ENCODE peak calls at places on chromosomes 4 and X, in eight cellular contexts. One of them, this sample, is unnamed.

GRCh38 chrX:20237864-20238263 is 28.8 kb downstream of the RPS6KA3 start:
- DNase-seq in HFF-Myc: no peak
- DNase-seq in activated CD8-positive, alpha-beta T cell treated with anti-CD3 and anti-CD28 coated beads for 36 hours: no peak
- DNase-seq in tibial artery: no peak
- DNase-seq in OCI-LY7: no peak
- DNase-seq in IMR-90: peak; percentile 41
- DNase-seq in HCT116: no peak
- DNase-seq in CD4-positive, alpha-beta T cell: no peak
- DNase-seq in this sample: no peak

GRCh38 chr4:75255261-75255660 is 258.9 kb downstream of the RCHY1 start:
- DNase-seq in HFF-Myc: no peak
- DNase-seq in activated CD8-positive, alpha-beta T cell treated with anti-CD3 and anti-CD28 coated beads for 36 hours: no peak
- DNase-seq in tibial artery: no peak
- DNase-seq in OCI-LY7: no peak
- DNase-seq in IMR-90: no peak
- DNase-seq in HCT116: no peak
- DNase-seq in CD4-positive, alpha-beta T cell: no peak
- DNase-seq in this sample: no peak

GRCh38 chrX:48957477-48957826 is at the start of gene OTUD5:
- DNase-seq in HFF-Myc: no peak
- DNase-seq in activated CD8-positive, alpha-beta T cell treated with anti-CD3 and anti-CD28 coated beads for 36 hours: peak; percentile 83
- DNase-seq in tibial artery: peak; percentile 47
- DNase-seq in OCI-LY7: peak; percentile 79
- DNase-seq in IMR-90: no peak
- DNase-seq in HCT116: no peak
- DNase-seq in CD4-positive, alpha-beta T cell: peak; percentile 72
- DNase-seq in this sample: peak; percentile 87

GRCh38 chr4:31045724-31046318 is 325.7 kb downstream of the PCDH7 start:
- DNase-seq in HFF-Myc: no peak
- DNase-seq in activated CD8-positive, alpha-beta T cell treated with anti-CD3 and anti-CD28 coated beads for 36 hours: no peak
- DNase-seq in tibial artery: no peak
- DNase-seq in OCI-LY7: peak; percentile 31
- DNase-seq in IMR-90: peak; percentile 24
- DNase-seq in HCT116: no peak
- DNase-seq in CD4-positive, alpha-beta T cell: no peak
- DNase-seq in this sample: no peak

GRCh38 chr4:60042231-60042652 is 1157.9 kb upstream of the ADGRL3 start:
- DNase-seq in HFF-Myc: no peak
- DNase-seq in activated CD8-positive, alpha-beta T cell treated with anti-CD3 and anti-CD28 coated beads for 36 hours: no peak
- DNase-seq in tibial artery: no peak
- DNase-seq in OCI-LY7: no peak
- DNase-seq in IMR-90: no peak
- DNase-seq in HCT116: no peak
- DNase-seq in CD4-positive, alpha-beta T cell: no peak
- DNase-seq in this sample: no peak

GRCh38 chrX:413322-414201 is 26.9 kb upstream of the PPP2R3B start:
- DNase-seq in HFF-Myc: no peak
- DNase-seq in activated CD8-positive, alpha-beta T cell treated with anti-CD3 and anti-CD28 coated beads for 36 hours: no peak
- DNase-seq in tibial artery: peak; percentile 25
- DNase-seq in OCI-LY7: no peak
- DNase-seq in IMR-90: peak; percentile 9
- DNase-seq in HCT116: no peak
- DNase-seq in CD4-positive, alpha-beta T cell: no peak
- DNase-seq in this sample: no peak

GRCh38 chr4:185566425-185566824 is 31.1 kb upstream of the PDLIM3 start:
- DNase-seq in HFF-Myc: no peak
- DNase-seq in activated CD8-positive, alpha-beta T cell treated with anti-CD3 and anti-CD28 coated beads for 36 hours: peak; percentile 7
- DNase-seq in tibial artery: no peak
- DNase-seq in OCI-LY7: no peak
- DNase-seq in IMR-90: no peak
- DNase-seq in HCT116: no peak
- DNase-seq in CD4-positive, alpha-beta T cell: no peak
- DNase-seq in this sample: peak; percentile 17

GRCh38 chrX:39953027-39953426 is 144.7 kb downstream of the BCOR start:
- DNase-seq in HFF-Myc: no peak
- DNase-seq in activated CD8-positive, alpha-beta T cell treated with anti-CD3 and anti-CD28 coated beads for 36 hours: no peak
- DNase-seq in tibial artery: no peak
- DNase-seq in OCI-LY7: peak; percentile 86
- DNase-seq in IMR-90: no peak
- DNase-seq in HCT116: no peak
- DNase-seq in CD4-positive, alpha-beta T cell: no peak
- DNase-seq in this sample: no peak

GRCh38 chr4:158817562-158818370 is 48.9 kb downstream of the FNIP2 start:
- DNase-seq in HFF-Myc: no peak
- DNase-seq in activated CD8-positive, alpha-beta T cell treated with anti-CD3 and anti-CD28 coated beads for 36 hours: no peak
- DNase-seq in tibial artery: no peak
- DNase-seq in OCI-LY7: no peak
- DNase-seq in IMR-90: no peak
- DNase-seq in HCT116: no peak
- DNase-seq in CD4-positive, alpha-beta T cell: no peak
- DNase-seq in this sample: no peak

GRCh38 chr4:82429728-82430192 is 502 bp downstream of the HNRNPDL start:
- DNase-seq in HFF-Myc: no peak
- DNase-seq in activated CD8-positive, alpha-beta T cell treated with anti-CD3 and anti-CD28 coated beads for 36 hours: no peak
- DNase-seq in tibial artery: peak; percentile 32
- DNase-seq in OCI-LY7: no peak
- DNase-seq in IMR-90: no peak
- DNase-seq in HCT116: no peak
- DNase-seq in CD4-positive, alpha-beta T cell: peak; percentile 80
- DNase-seq in this sample: no peak

GRCh38 chrX:109187473-109188168 is 294.3 kb downstream of the GUCY2F start:
- DNase-seq in HFF-Myc: no peak
- DNase-seq in activated CD8-positive, alpha-beta T cell treated with anti-CD3 and anti-CD28 coated beads for 36 hours: no peak
- DNase-seq in tibial artery: no peak
- DNase-seq in OCI-LY7: no peak
- DNase-seq in IMR-90: no peak
- DNase-seq in HCT116: no peak
- DNase-seq in CD4-positive, alpha-beta T cell: no peak
- DNase-seq in this sample: peak; percentile 3

GRCh38 chr4:15234585-15235126 is 193.2 kb upstream of the C1QTNF7 start:
- DNase-seq in HFF-Myc: peak; percentile 96
- DNase-seq in activated CD8-positive, alpha-beta T cell treated with anti-CD3 and anti-CD28 coated beads for 36 hours: no peak
- DNase-seq in tibial artery: no peak
- DNase-seq in OCI-LY7: no peak
- DNase-seq in IMR-90: peak; percentile 98
- DNase-seq in HCT116: no peak
- DNase-seq in CD4-positive, alpha-beta T cell: no peak
- DNase-seq in this sample: no peak

GRCh38 chrX:10414872-10415703 is 205.3 kb downstream of the MID1 start:
- DNase-seq in HFF-Myc: no peak
- DNase-seq in activated CD8-positive, alpha-beta T cell treated with anti-CD3 and anti-CD28 coated beads for 36 hours: no peak
- DNase-seq in tibial artery: no peak
- DNase-seq in OCI-LY7: no peak
- DNase-seq in IMR-90: peak; percentile 43
- DNase-seq in HCT116: no peak
- DNase-seq in CD4-positive, alpha-beta T cell: no peak
- DNase-seq in this sample: no peak

GRCh38 chr4:145565328-145565727 is 53.9 kb upstream of the MMAA start:
- DNase-seq in HFF-Myc: no peak
- DNase-seq in activated CD8-positive, alpha-beta T cell treated with anti-CD3 and anti-CD28 coated beads for 36 hours: no peak
- DNase-seq in tibial artery: no peak
- DNase-seq in OCI-LY7: no peak
- DNase-seq in IMR-90: no peak
- DNase-seq in HCT116: no peak
- DNase-seq in CD4-positive, alpha-beta T cell: no peak
- DNase-seq in this sample: no peak

GRCh38 chr4:186606593-186606992 is 51.2 kb upstream of the MTNR1A start:
- DNase-seq in HFF-Myc: no peak
- DNase-seq in activated CD8-positive, alpha-beta T cell treated with anti-CD3 and anti-CD28 coated beads for 36 hours: no peak
- DNase-seq in tibial artery: no peak
- DNase-seq in OCI-LY7: no peak
- DNase-seq in IMR-90: peak; percentile 40
- DNase-seq in HCT116: no peak
- DNase-seq in CD4-positive, alpha-beta T cell: no peak
- DNase-seq in this sample: no peak

GRCh38 chrX:826026-826425 is 195.4 kb downstream of the SHOX start:
- DNase-seq in HFF-Myc: peak; percentile 32
- DNase-seq in activated CD8-positive, alpha-beta T cell treated with anti-CD3 and anti-CD28 coated beads for 36 hours: no peak
- DNase-seq in tibial artery: no peak
- DNase-seq in OCI-LY7: no peak
- DNase-seq in IMR-90: no peak
- DNase-seq in HCT116: no peak
- DNase-seq in CD4-positive, alpha-beta T cell: no peak
- DNase-seq in this sample: no peak

GRCh38 chr4:7727727-7728126 is 211.9 kb downstream of the AFAP1 start:
- DNase-seq in HFF-Myc: no peak
- DNase-seq in activated CD8-positive, alpha-beta T cell treated with anti-CD3 and anti-CD28 coated beads for 36 hours: no peak
- DNase-seq in tibial artery: no peak
- DNase-seq in OCI-LY7: no peak
- DNase-seq in IMR-90: no peak
- DNase-seq in HCT116: no peak
- DNase-seq in CD4-positive, alpha-beta T cell: no peak
- DNase-seq in this sample: no peak

GRCh38 chr4:73257242-73257994 is 1.2 kb downstream of the ANKRD17 start:
- DNase-seq in HFF-Myc: peak; percentile 75
- DNase-seq in activated CD8-positive, alpha-beta T cell treated with anti-CD3 and anti-CD28 coated beads for 36 hours: peak; percentile 82
- DNase-seq in tibial artery: peak; percentile 88
- DNase-seq in OCI-LY7: peak; percentile 77
- DNase-seq in IMR-90: peak; percentile 85
- DNase-seq in HCT116: peak; percentile 70
- DNase-seq in CD4-positive, alpha-beta T cell: peak; percentile 60
- DNase-seq in this sample: peak; percentile 59

GRCh38 chr4:103098331-103098730 is 1.3 kb downstream of the BDH2 start:
- DNase-seq in HFF-Myc: no peak
- DNase-seq in activated CD8-positive, alpha-beta T cell treated with anti-CD3 and anti-CD28 coated beads for 36 hours: no peak
- DNase-seq in tibial artery: no peak
- DNase-seq in OCI-LY7: no peak
- DNase-seq in IMR-90: peak; percentile 4
- DNase-seq in HCT116: no peak
- DNase-seq in CD4-positive, alpha-beta T cell: no peak
- DNase-seq in this sample: no peak

GRCh38 chr4:164023214-164023613 is 528.7 kb downstream of the TMA16 start:
- DNase-seq in HFF-Myc: no peak
- DNase-seq in activated CD8-positive, alpha-beta T cell treated with anti-CD3 and anti-CD28 coated beads for 36 hours: no peak
- DNase-seq in tibial artery: no peak
- DNase-seq in OCI-LY7: peak; percentile 19
- DNase-seq in IMR-90: no peak
- DNase-seq in HCT116: peak; percentile 12
- DNase-seq in CD4-positive, alpha-beta T cell: no peak
- DNase-seq in this sample: no peak

GRCh38 chr4:13548059-13548983 is 4.0 kb upstream of the NKX3-2 start:
- DNase-seq in HFF-Myc: no peak
- DNase-seq in activated CD8-positive, alpha-beta T cell treated with anti-CD3 and anti-CD28 coated beads for 36 hours: no peak
- DNase-seq in tibial artery: no peak
- DNase-seq in OCI-LY7: no peak
- DNase-seq in IMR-90: no peak
- DNase-seq in HCT116: no peak
- DNase-seq in CD4-positive, alpha-beta T cell: no peak
- DNase-seq in this sample: peak; percentile 31

GRCh38 chrX:140141444-140142029 is 176.2 kb upstream of the CXorf66 start:
- DNase-seq in HFF-Myc: no peak
- DNase-seq in activated CD8-positive, alpha-beta T cell treated with anti-CD3 and anti-CD28 coated beads for 36 hours: peak; percentile 34
- DNase-seq in tibial artery: no peak
- DNase-seq in OCI-LY7: peak; percentile 18
- DNase-seq in IMR-90: peak; percentile 31
- DNase-seq in HCT116: peak; percentile 2
- DNase-seq in CD4-positive, alpha-beta T cell: no peak
- DNase-seq in this sample: peak; percentile 20

GRCh38 chr4:16887887-16888286 is 10.6 kb downstream of the LDB2 start:
- DNase-seq in HFF-Myc: no peak
- DNase-seq in activated CD8-positive, alpha-beta T cell treated with anti-CD3 and anti-CD28 coated beads for 36 hours: no peak
- DNase-seq in tibial artery: no peak
- DNase-seq in OCI-LY7: no peak
- DNase-seq in IMR-90: no peak
- DNase-seq in HCT116: no peak
- DNase-seq in CD4-positive, alpha-beta T cell: no peak
- DNase-seq in this sample: no peak

GRCh38 chr4:148215202-148215601 is 227.0 kb downstream of the NR3C2 start:
- DNase-seq in HFF-Myc: no peak
- DNase-seq in activated CD8-positive, alpha-beta T cell treated with anti-CD3 and anti-CD28 coated beads for 36 hours: no peak
- DNase-seq in tibial artery: no peak
- DNase-seq in OCI-LY7: no peak
- DNase-seq in IMR-90: no peak
- DNase-seq in HCT116: no peak
- DNase-seq in CD4-positive, alpha-beta T cell: no peak
- DNase-seq in this sample: no peak

GRCh38 chr4:73731968-73732610 is 8.3 kb upstream of the CXCL8 start:
- DNase-seq in HFF-Myc: no peak
- DNase-seq in activated CD8-positive, alpha-beta T cell treated with anti-CD3 and anti-CD28 coated beads for 36 hours: no peak
- DNase-seq in tibial artery: no peak
- DNase-seq in OCI-LY7: no peak
- DNase-seq in IMR-90: no peak
- DNase-seq in HCT116: no peak
- DNase-seq in CD4-positive, alpha-beta T cell: no peak
- DNase-seq in this sample: no peak

DNA sequence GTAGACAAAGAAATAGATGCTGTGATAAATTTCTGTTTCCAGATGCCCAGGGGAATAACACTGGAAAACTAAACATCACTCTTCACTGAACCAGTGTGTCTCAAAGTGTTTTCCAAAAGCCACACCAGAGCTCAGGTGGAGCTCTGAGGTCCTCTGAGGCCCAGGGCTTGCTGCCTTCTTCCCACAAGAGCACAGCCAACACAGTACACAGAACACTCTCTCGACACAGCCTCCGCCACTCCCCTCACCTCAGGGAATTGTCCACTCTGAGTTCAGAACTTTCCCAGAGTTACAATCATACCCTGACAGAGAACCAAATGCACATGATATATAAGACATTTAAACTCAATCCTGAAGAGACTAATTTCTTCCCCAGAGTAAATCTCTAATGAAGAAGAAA is 3.1 kb downstream of the SETD7 start:
- DNase-seq in HFF-Myc: no peak
- DNase-seq in activated CD8-positive, alpha-beta T cell treated with anti-CD3 and anti-CD28 coated beads for 36 hours: no peak
- DNase-seq in tibial artery: peak; percentile 43
- DNase-seq in OCI-LY7: no peak
- DNase-seq in IMR-90: no peak
- DNase-seq in HCT116: no peak
- DNase-seq in CD4-positive, alpha-beta T cell: no peak
- DNase-seq in this sample: no peak
- TF ChIP-seq CTCF in HFF-Myc: no peak
- TF ChIP-seq CTCF in activated CD8-positive, alpha-beta T cell treated with anti-CD3 and anti-CD28 coated beads for 36 hours: no peak
- TF ChIP-seq CTCF in tibial artery: no peak
- TF ChIP-seq CTCF in OCI-LY7: no peak
- TF ChIP-seq CTCF in IMR-90: no peak
- TF ChIP-seq CTCF in HCT116: no peak
- TF ChIP-seq CTCF in CD4-positive, alpha-beta T cell: no peak
- TF ChIP-seq CTCF in this sample: no peak

GRCh38 chr4:115945026-115945425 is 831.6 kb upstream of the NDST4 start:
- DNase-seq in HFF-Myc: no peak
- DNase-seq in activated CD8-positive, alpha-beta T cell treated with anti-CD3 and anti-CD28 coated beads for 36 hours: no peak
- DNase-seq in tibial artery: no peak
- DNase-seq in OCI-LY7: no peak
- DNase-seq in IMR-90: no peak
- DNase-seq in HCT116: no peak
- DNase-seq in CD4-positive, alpha-beta T cell: no peak
- DNase-seq in this sample: no peak
- TF ChIP-seq CTCF in HFF-Myc: no peak
- TF ChIP-seq CTCF in activated CD8-positive, alpha-beta T cell treated with anti-CD3 and anti-CD28 coated beads for 36 hours: no peak
- TF ChIP-seq CTCF in tibial artery: no peak
- TF ChIP-seq CTCF in OCI-LY7: no peak
- TF ChIP-seq CTCF in IMR-90: no peak
- TF ChIP-seq CTCF in HCT116: no peak
- TF ChIP-seq CTCF in CD4-positive, alpha-beta T cell: no peak
- TF ChIP-seq CTCF in this sample: no peak

GRCh38 chr4:181855307-181855706 is 387.9 kb upstream of the TENM3 start:
- DNase-seq in HFF-Myc: no peak
- DNase-seq in activated CD8-positive, alpha-beta T cell treated with anti-CD3 and anti-CD28 coated beads for 36 hours: no peak
- DNase-seq in tibial artery: no peak
- DNase-seq in OCI-LY7: no peak
- DNase-seq in IMR-90: no peak
- DNase-seq in HCT116: no peak
- DNase-seq in CD4-positive, alpha-beta T cell: no peak
- DNase-seq in this sample: no peak
- TF ChIP-seq CTCF in HFF-Myc: no peak
- TF ChIP-seq CTCF in activated CD8-positive, alpha-beta T cell treated with anti-CD3 and anti-CD28 coated beads for 36 hours: no peak
- TF ChIP-seq CTCF in tibial artery: no peak
- TF ChIP-seq CTCF in OCI-LY7: no peak
- TF ChIP-seq CTCF in IMR-90: no peak
- TF ChIP-seq CTCF in HCT116: no peak
- TF ChIP-seq CTCF in CD4-positive, alpha-beta T cell: no peak
- TF ChIP-seq CTCF in this sample: no peak

GRCh38 chrX:133649659-133650058 is 234.4 kb upstream of the GPC4 start:
- DNase-seq in HFF-Myc: no peak
- DNase-seq in activated CD8-positive, alpha-beta T cell treated with anti-CD3 and anti-CD28 coated beads for 36 hours: no peak
- DNase-seq in tibial artery: no peak
- DNase-seq in OCI-LY7: no peak
- DNase-seq in IMR-90: no peak
- DNase-seq in HCT116: no peak
- DNase-seq in CD4-positive, alpha-beta T cell: no peak
- DNase-seq in this sample: no peak
- TF ChIP-seq CTCF in HFF-Myc: no peak
- TF ChIP-seq CTCF in activated CD8-positive, alpha-beta T cell treated with anti-CD3 and anti-CD28 coated beads for 36 hours: no peak
- TF ChIP-seq CTCF in tibial artery: no peak
- TF ChIP-seq CTCF in OCI-LY7: no peak
- TF ChIP-seq CTCF in IMR-90: no peak
- TF ChIP-seq CTCF in HCT116: no peak
- TF ChIP-seq CTCF in CD4-positive, alpha-beta T cell: no peak
- TF ChIP-seq CTCF in this sample: no peak